ENCODE peak calls at places on chromosome 16, in four cellular contexts. One of them, this sample, is unnamed.

GRCh38 chr16:89581861-89582563 is 6.5 kb downstream of the CPNE7 start:
- DNase-seq in SJSA1: no peak
- DNase-seq in A549: peak; percentile 43
- DNase-seq in RPMI8226: no peak
- DNase-seq in this sample: no peak

GRCh38 chr16:46717692-46718091 is 28.2 kb downstream of the ORC6 start:
- DNase-seq in SJSA1: no peak
- DNase-seq in A549: no peak
- DNase-seq in RPMI8226: no peak
- DNase-seq in this sample: no peak

GRCh38 chr16:85136705-85137322 is 24.5 kb upstream of the CIBAR2 start:
- DNase-seq in SJSA1: no peak
- DNase-seq in A549: peak; percentile 38
- DNase-seq in RPMI8226: no peak
- DNase-seq in this sample: peak; percentile 82

GRCh38 chr16:79602615-79603014 is 2.1 kb upstream of the MAF start:
- DNase-seq in SJSA1: no peak
- DNase-seq in A549: no peak
- DNase-seq in RPMI8226: peak; percentile 59
- DNase-seq in this sample: no peak

GRCh38 chr16:84446086-84446485 is 58.4 kb downstream of the MEAK7 start:
- DNase-seq in SJSA1: no peak
- DNase-seq in A549: no peak
- DNase-seq in RPMI8226: no peak
- DNase-seq in this sample: no peak

GRCh38 chr16:81035975-81036750 is 521 bp downstream of the ATMIN start:
- DNase-seq in SJSA1: peak; percentile 44
- DNase-seq in A549: peak; percentile 23
- DNase-seq in RPMI8226: peak; percentile 49
- DNase-seq in this sample: peak; percentile 68

GRCh38 chr16:49934557-49935260 is 78.8 kb upstream of the ZNF423 start:
- DNase-seq in SJSA1: no peak
- DNase-seq in A549: no peak
- DNase-seq in RPMI8226: no peak
- DNase-seq in this sample: no peak

GRCh38 chr16:3023415-3023668 is 400 bp downstream of the HCFC1R1 start:
- DNase-seq in SJSA1: no peak
- DNase-seq in A549: no peak
- DNase-seq in RPMI8226: peak; percentile 59
- DNase-seq in this sample: peak; percentile 50

GRCh38 chr16:69494993-69495392 is 70.6 kb downstream of the CYB5B start:
- DNase-seq in SJSA1: no peak
- DNase-seq in A549: peak; percentile 45
- DNase-seq in RPMI8226: peak; percentile 47
- DNase-seq in this sample: peak; percentile 54

GRCh38 chr16:11797166-11797956 is at the start of gene ZC3H7A:
- DNase-seq in SJSA1: peak; percentile 94
- DNase-seq in A549: peak; percentile 99
- DNase-seq in RPMI8226: peak; percentile 99
- DNase-seq in this sample: peak; percentile 96

GRCh38 chr16:66746682-66747081 is 4.7 kb downstream of the DYNC1LI2 start:
- DNase-seq in SJSA1: no peak
- DNase-seq in A549: no peak
- DNase-seq in RPMI8226: no peak
- DNase-seq in this sample: no peak

GRCh38 chr16:1392826-1393225 is 21.7 kb downstream of the UNKL start:
- DNase-seq in SJSA1: no peak
- DNase-seq in A549: no peak
- DNase-seq in RPMI8226: no peak
- DNase-seq in this sample: no peak

GRCh38 chr16:1723450-1724147 is 17.6 kb downstream of the MAPK8IP3 start:
- DNase-seq in SJSA1: peak; percentile 73
- DNase-seq in A549: peak; percentile 41
- DNase-seq in RPMI8226: peak; percentile 51
- DNase-seq in this sample: peak; percentile 77

GRCh38 chr16:4217246-4218131 is 24.4 kb downstream of the SRL start:
- DNase-seq in SJSA1: no peak
- DNase-seq in A549: no peak
- DNase-seq in RPMI8226: no peak
- DNase-seq in this sample: no peak

GRCh38 chr16:89710709-89711564 is 9.4 kb upstream of the SPATA2L start:
- DNase-seq in SJSA1: no peak
- DNase-seq in A549: no peak
- DNase-seq in RPMI8226: no peak
- DNase-seq in this sample: no peak

GRCh38 chr16:30829130-30830071 is 42.4 kb upstream of the ZNF629 start:
- DNase-seq in SJSA1: no peak
- DNase-seq in A549: peak; percentile 35
- DNase-seq in RPMI8226: peak; percentile 34
- DNase-seq in this sample: no peak

GRCh38 chr16:85007815-85008214 is 3.5 kb downstream of the ZDHHC7 start:
- DNase-seq in SJSA1: no peak
- DNase-seq in A549: no peak
- DNase-seq in RPMI8226: no peak
- DNase-seq in this sample: no peak

GRCh38 chr16:65532846-65533245 is 411.0 kb upstream of the CDH11 start:
- DNase-seq in SJSA1: no peak
- DNase-seq in A549: no peak
- DNase-seq in RPMI8226: no peak
- DNase-seq in this sample: no peak

GRCh38 chr16:19173649-19174383 is 5.8 kb downstream of the SYT17 start:
- DNase-seq in SJSA1: no peak
- DNase-seq in A549: no peak
- DNase-seq in RPMI8226: no peak
- DNase-seq in this sample: no peak

GRCh38 chr16:12436201-12436657 is 367.5 kb downstream of the CPPED1 start:
- DNase-seq in SJSA1: no peak
- DNase-seq in A549: no peak
- DNase-seq in RPMI8226: no peak
- DNase-seq in this sample: no peak

GRCh38 chr16:10514369-10515055 is 65.9 kb downstream of the EMP2 start:
- DNase-seq in SJSA1: peak; percentile 39
- DNase-seq in A549: peak; percentile 60
- DNase-seq in RPMI8226: peak; percentile 70
- DNase-seq in this sample: peak; percentile 75

GRCh38 chr16:46817961-46818360 is 13.0 kb downstream of the C16orf87 start:
- DNase-seq in SJSA1: no peak
- DNase-seq in A549: no peak
- DNase-seq in RPMI8226: no peak
- DNase-seq in this sample: no peak

GRCh38 chr16:15948532-15949209 is 745 bp upstream of the ABCC1 start:
- DNase-seq in SJSA1: no peak
- DNase-seq in A549: no peak
- DNase-seq in RPMI8226: peak; percentile 73
- DNase-seq in this sample: peak; percentile 56

This sample was measured in NAMALWA.